ENCODE peak calls at places on chromosomes 2 and 18, in seven cellular contexts. T is sigmoid colon; N is CD8-positive, alpha-beta T cell; U is AG04449; D is astrocyte; L is AG09309; J is IMR-90. W is an unnamed sample.

GRCh38 chr2:9089831-9090230 is 86.3 kb upstream of the MBOAT2 start:
- DNase-seq in U (no peak), T (no peak), L (no peak), J (no peak), N (no peak), D (no peak), W (no peak)

GRCh38 chr18:6885992-6886823 is 156.7 kb downstream of the ARHGAP28 start:
- DNase-seq in T (no peak), N (no peak), L (peak), D (peak), J (peak), U (no peak), W (peak)

GRCh38 chr18:26215247-26215970 is 10.8 kb upstream of the TAF4B start:
- DNase-seq in U (no peak), L (no peak), D (no peak), T (no peak), N (peak), J (no peak), W (no peak)

GRCh38 chr18:43961713-43962112 is 684.4 kb upstream of the SYT4 start:
- DNase-seq in N (no peak), D (no peak), J (no peak), U (no peak), T (no peak), L (no peak), W (no peak)

GRCh38 chr2:10390369-10390801 is 57.7 kb downstream of the ODC1 start:
- DNase-seq in L (no peak), N (no peak), J (peak), U (no peak), T (no peak), D (no peak), W (no peak)

GRCh38 chr2:140680862-140681261 is 1450.0 kb downstream of the LRP1B start:
- DNase-seq in L (no peak), D (no peak), T (no peak), J (no peak), N (no peak), U (no peak), W (no peak)

GRCh38 chr2:44902178-44902577 is 39.3 kb upstream of the SIX3 start:
- DNase-seq in T (no peak), D (no peak), U (no peak), L (no peak), J (no peak), N (no peak), W (no peak)

GRCh38 chr2:177882501-177882900 is 190.1 kb downstream of the PDE11A start:
- DNase-seq in U (no peak), N (no peak), L (no peak), D (no peak), T (no peak), J (no peak), W (no peak)

GRCh38 chr2:175054340-175054739 is 49.2 kb upstream of the CHN1 start:
- DNase-seq in J (no peak), U (no peak), L (no peak), N (no peak), T (no peak), D (no peak), W (no peak)

GRCh38 chr2:133819906-133820305 is 251.6 kb upstream of the NCKAP5 start:
- DNase-seq in T (no peak), D (no peak), U (no peak), L (no peak), N (no peak), J (no peak), W (no peak)

GRCh38 chr2:103459302-103459701 is 697.5 kb downstream of the TMEM182 start:
- DNase-seq in N (no peak), D (no peak), J (no peak), L (no peak), T (no peak), U (no peak), W (no peak)

GRCh38 chr2:10009811-10010781 is 33.3 kb upstream of the KLF11 start:
- DNase-seq in J (peak), L (no peak), T (peak), D (peak), N (no peak), U (no peak), W (peak)

GRCh38 chr2:15828576-15828975 is 111.8 kb upstream of the MYCN start:
- DNase-seq in U (no peak), D (no peak), L (no peak), J (no peak), T (no peak), N (no peak), W (no peak)

GRCh38 chr2:100321881-100322820 is at the start of gene LONRF2:
- DNase-seq in T (no peak), U (no peak), N (no peak), D (peak), J (no peak), L (no peak), W (no peak)

GRCh38 chr2:179862898-179863458 is 1.6 kb upstream of the ZNF385B start:
- DNase-seq in L (no peak), T (no peak), D (no peak), U (no peak), N (no peak), J (no peak), W (no peak)

GRCh38 chr2:84782717-84783442 is 98.0 kb downstream of the TRABD2A start:
- DNase-seq in D (no peak), U (no peak), T (no peak), N (peak), J (peak), L (no peak), W (no peak)

GRCh38 chr2:132873738-132874137 is 203.7 kb upstream of the LYPD1 start:
- DNase-seq in L (no peak), N (no peak), D (no peak), J (no peak), T (no peak), U (no peak), W (no peak)

GRCh38 chr2:80560298-80560697 is 255.7 kb upstream of the LRRTM1 start:
- DNase-seq in N (no peak), U (no peak), L (no peak), D (no peak), J (no peak), T (no peak), W (no peak)

GRCh38 chr2:33729353-33729752 is 130.3 kb upstream of the FAM98A start:
- DNase-seq in T (no peak), D (no peak), U (no peak), N (no peak), J (no peak), L (no peak), W (no peak)

GRCh38 chr2:84435331-84436081 is 23.6 kb downstream of the SUCLG1 start:
- DNase-seq in J (peak), T (no peak), D (peak), N (no peak), L (no peak), U (no peak), W (no peak)

GRCh38 chr2:148603562-148603920 is 41.0 kb upstream of the EPC2 start:
- DNase-seq in J (no peak), T (no peak), D (no peak), U (no peak), L (no peak), N (no peak), W (no peak)

GRCh38 chr2:138503652-138504051 is 2.1 kb downstream of the SPOPL start:
- DNase-seq in U (no peak), N (no peak), L (no peak), J (no peak), D (no peak), T (no peak), W (no peak)

GRCh38 chr2:205166749-205167148 is 515.6 kb upstream of the NRP2 start:
- DNase-seq in T (no peak), U (no peak), J (no peak), L (no peak), D (no peak), N (no peak), W (no peak)

GRCh38 chr2:99336780-99337163 is 417 bp upstream of the EIF5B start:
- DNase-seq in T (no peak), J (no peak), D (no peak), L (no peak), N (no peak), U (no peak), W (no peak)

GRCh38 chr2:221283896-221284295 is 288.2 kb downstream of the EPHA4 start:
- DNase-seq in U (peak), L (peak), D (peak), N (no peak), J (peak), T (no peak), W (peak)

GRCh38 chr18:9215221-9215933 is 78.8 kb downstream of the ANKRD12 start:
- DNase-seq in T (no peak), D (no peak), J (no peak), L (no peak), U (no peak), N (no peak), W (no peak)

GRCh38 chr2:88671786-88672427 is 19.6 kb upstream of the RPIA start:
- DNase-seq in L (no peak), U (no peak), J (peak), T (no peak), N (no peak), D (peak), W (no peak)

GRCh38 chr2:71154798-71155197 is 24.4 kb downstream of the MPHOSPH10 start:
- DNase-seq in D (no peak), T (no peak), U (no peak), N (no peak), L (no peak), J (no peak), W (no peak)
- TF ChIP-seq CTCF in D (no peak), T (no peak), U (peak), N (no peak), L (peak), J (no peak), W (no peak)

GRCh38 chr2:43270930-43271615 is 44.7 kb upstream of the ZFP36L2 start:
- DNase-seq in L (no peak), D (no peak), T (no peak), N (no peak), U (no peak), J (no peak), W (no peak)
- TF ChIP-seq CTCF in L (no peak), D (peak), T (no peak), N (no peak), U (no peak), J (no peak), W (no peak)

GRCh38 chr2:24613154-24613814 is 122.2 kb downstream of the NCOA1 start:
- DNase-seq in U (no peak), D (peak), T (no peak), N (peak), J (peak), L (peak), W (peak)
- TF ChIP-seq CTCF in U (peak), D (peak), T (no peak), N (peak), J (peak), L (peak), W (peak)

DNA sequence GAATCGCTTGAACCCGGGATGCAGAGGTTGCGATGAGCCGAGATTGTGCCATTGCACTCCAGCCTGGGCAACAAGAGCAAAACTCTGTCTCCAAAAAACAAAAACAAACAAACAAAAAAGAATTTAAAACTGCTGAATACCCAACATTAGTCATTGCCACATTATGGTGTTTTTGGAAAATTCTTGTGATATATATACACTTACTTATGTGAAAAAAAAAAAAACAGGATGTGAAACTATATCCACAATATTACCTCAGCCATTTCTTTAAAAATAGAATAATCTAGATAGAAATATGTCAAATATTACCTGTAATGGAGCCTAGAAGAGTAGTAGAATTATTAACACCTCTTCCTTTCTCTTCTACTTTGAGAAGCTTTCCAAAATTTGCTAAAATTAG is 288.3 kb upstream of the FN1 start:
- DNase-seq in J (no peak), U (no peak), D (no peak), L (no peak), T (no peak), N (no peak), W (no peak)
- TF ChIP-seq CTCF in J (no peak), U (no peak), D (no peak), L (no peak), T (no peak), N (no peak), W (no peak)

DNA sequence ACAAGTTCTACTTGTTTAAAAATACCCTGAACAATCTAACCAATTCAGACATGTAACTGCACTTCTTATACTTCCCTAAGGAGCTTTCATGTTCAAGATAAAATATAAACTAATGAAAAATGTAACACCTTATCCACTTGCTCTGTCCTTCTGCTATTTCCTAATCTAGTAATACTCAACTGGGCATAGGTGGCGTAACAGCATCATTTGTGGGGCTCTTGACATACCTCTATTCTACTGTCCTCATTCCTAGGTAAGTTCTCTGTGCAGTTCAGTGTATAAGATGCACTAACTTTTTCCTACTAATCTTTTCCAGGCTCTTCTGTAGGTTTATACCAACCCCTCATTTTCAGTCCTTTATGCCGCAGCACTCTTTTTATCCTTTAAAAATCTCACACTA is 36.7 kb downstream of the PRKD3 start:
- DNase-seq in J (no peak), L (no peak), T (no peak), N (no peak), U (no peak), D (no peak), W (no peak)
- TF ChIP-seq CTCF in J (no peak), L (no peak), T (no peak), N (no peak), U (no peak), D (peak), W (no peak)

GRCh38 chr2:152047826-152048476 is 50.9 kb downstream of the CACNB4 start:
- DNase-seq in N (no peak), L (no peak), D (no peak), U (no peak), T (no peak), J (no peak), W (no peak)
- TF ChIP-seq CTCF in N (no peak), L (peak), D (peak), U (no peak), T (no peak), J (no peak), W (peak)

GRCh38 chr2:47312504-47312875 is 90.5 kb upstream of the MSH2 start:
- DNase-seq in J (no peak), D (no peak), U (no peak), T (no peak), N (no peak), L (no peak), W (no peak)

GRCh38 chr2:47315490-47315889 is 87.5 kb upstream of the MSH2 start:
- DNase-seq in N (no peak), J (no peak), U (no peak), L (no peak), T (no peak), D (no peak), W (no peak)

GRCh38 chr2:47311764-47312503 is 91.0 kb upstream of the MSH2 start:
- DNase-seq in N (no peak), U (no peak), L (no peak), D (no peak), J (no peak), T (no peak), W (no peak)

GRCh38 chr2:47313141-47313691 is 89.7 kb upstream of the MSH2 start:
- DNase-seq in L (no peak), N (no peak), D (peak), J (no peak), T (no peak), U (no peak), W (no peak)

GRCh38 chr2:47313728-47314127 is 89.2 kb upstream of the MSH2 start:
- DNase-seq in L (no peak), U (no peak), J (no peak), N (no peak), T (no peak), D (no peak), W (no peak)
- TF ChIP-seq CTCF in L (no peak), U (no peak), J (no peak), N (no peak), T (no peak), D (no peak), W (no peak)